ENCODE peak calls at places on chromosomes 6 and 20, in four cellular contexts. F is stomach, O is H1, T is suprapubic skin. A is an unnamed sample.

GRCh38 chr6:39806277-39806676 is 14.1 kb downstream of the DAAM2 start:
- DNase-seq in O (no peak), T (no peak), F (no peak), A (no peak)

GRCh38 chr6:80316655-80317332 is 210.3 kb downstream of the BCKDHB start:
- DNase-seq in F (no peak), T (no peak), O (no peak), A (no peak)

GRCh38 chr6:145829950-145830349 is 15.4 kb upstream of the FBXO30 start:
- DNase-seq in F (no peak), O (no peak), T (no peak), A (no peak)

GRCh38 chr20:32429745-32430360 is 71.7 kb downstream of the ASXL1 start:
- DNase-seq in F (no peak), T (no peak), O (no peak), A (no peak)

GRCh38 chr6:6712258-6712978 is 123.9 kb downstream of the LY86 start:
- DNase-seq in O (no peak), F (peak), T (no peak), A (no peak)

GRCh38 chr20:37430778-37431460 is 85.0 kb downstream of the SRC start:
- DNase-seq in O (no peak), T (no peak), F (no peak), A (no peak)

GRCh38 chr20:22663528-22664025 is 79.2 kb upstream of the FOXA2 start:
- DNase-seq in T (no peak), O (peak), F (no peak), A (no peak)

GRCh38 chr6:170143401-170144150 is 147.3 kb downstream of the DLL1 start:
- DNase-seq in O (no peak), F (peak), T (peak), A (peak)

GRCh38 chr6:167073679-167074274 is 49.1 kb upstream of the CCR6 start:
- DNase-seq in O (no peak), T (no peak), F (no peak), A (no peak)

GRCh38 chr6:35804996-35805736 is at the start of gene LHFPL5:
- DNase-seq in T (no peak), F (peak), O (peak), A (no peak)

GRCh38 chr6:10633216-10633615 is 61.2 kb downstream of the C6orf52 start:
- DNase-seq in O (no peak), T (no peak), F (no peak), A (no peak)

GRCh38 chr6:161292650-161293281 is 18.9 kb upstream of the AGPAT4 start:
- DNase-seq in T (no peak), F (no peak), O (no peak), A (no peak)

GRCh38 chr20:62149532-62150235 is 6.1 kb downstream of the SS18L1 start:
- DNase-seq in O (no peak), T (no peak), F (no peak), A (no peak)

GRCh38 chr20:36360429-36360828 is 54.3 kb downstream of the DLGAP4 start:
- DNase-seq in F (no peak), O (no peak), T (no peak), A (no peak)

GRCh38 chr6:4743026-4743425 is 33.2 kb upstream of the CDYL start:
- DNase-seq in T (no peak), O (no peak), F (no peak), A (no peak)

GRCh38 chr20:44615876-44616603 is 33.7 kb downstream of the PKIG start:
- DNase-seq in O (no peak), T (no peak), F (no peak), A (no peak)

GRCh38 chr6:158468666-158469065 is 91.2 kb upstream of the TMEM181 start:
- DNase-seq in F (no peak), T (no peak), O (no peak), A (no peak)

GRCh38 chr20:3935295-3935955 is 46.2 kb downstream of the PANK2 start:
- DNase-seq in T (no peak), F (no peak), O (no peak), A (peak)

GRCh38 chr6:142878407-142878806 is 66.6 kb downstream of the HIVEP2 start:
- DNase-seq in T (no peak), O (no peak), F (no peak), A (no peak)

GRCh38 chr6:8180327-8181161 is 78.2 kb upstream of the EEF1E1 start:
- DNase-seq in F (no peak), O (no peak), T (no peak), A (no peak)

GRCh38 chr6:105452924-105453756 is 50.3 kb upstream of the PREP start:
- DNase-seq in O (no peak), F (peak), T (peak), A (no peak)

GRCh38 chr6:54194067-54194466 is 82.8 kb downstream of the MLIP start:
- DNase-seq in T (no peak), O (no peak), F (no peak), A (no peak)

GRCh38 chr6:142756215-142756630 is 188.8 kb downstream of the HIVEP2 start:
- DNase-seq in T (no peak), F (no peak), O (no peak), A (no peak)

GRCh38 chr20:49846206-49846807 is 33.7 kb downstream of the SLC9A8 start:
- DNase-seq in F (peak), O (no peak), T (no peak), A (no peak)

GRCh38 chr6:168709034-168709433 is 268.1 kb downstream of the SMOC2 start:
- DNase-seq in F (no peak), O (no peak), T (no peak), A (no peak)

GRCh38 chr20:43691928-43692524 is 25.1 kb downstream of the MYBL2 start:
- DNase-seq in F (peak), O (peak), T (no peak), A (no peak)

GRCh38 chr20:40606237-40606636 is 82.8 kb downstream of the MAFB start:
- DNase-seq in F (no peak), T (no peak), O (no peak), A (no peak)
- H3K4me3 ChIP-seq in F (no peak), T (no peak), O (no peak), A (no peak)

GRCh38 chr6:108186226-108186625 is 20.4 kb downstream of the NR2E1 start:
- DNase-seq in F (peak), T (no peak), O (no peak), A (no peak)
- TF ChIP-seq EP300 in F (no peak), T (no peak), O (no peak), A (no peak)

GRCh38 chr6:1316482-1317220 is 4.8 kb downstream of the FOXQ1 start:
- DNase-seq in T (no peak), F (peak), O (peak), A (no peak)
- H3K4me3 ChIP-seq in T (peak), F (peak), O (peak), A (peak)

DNA sequence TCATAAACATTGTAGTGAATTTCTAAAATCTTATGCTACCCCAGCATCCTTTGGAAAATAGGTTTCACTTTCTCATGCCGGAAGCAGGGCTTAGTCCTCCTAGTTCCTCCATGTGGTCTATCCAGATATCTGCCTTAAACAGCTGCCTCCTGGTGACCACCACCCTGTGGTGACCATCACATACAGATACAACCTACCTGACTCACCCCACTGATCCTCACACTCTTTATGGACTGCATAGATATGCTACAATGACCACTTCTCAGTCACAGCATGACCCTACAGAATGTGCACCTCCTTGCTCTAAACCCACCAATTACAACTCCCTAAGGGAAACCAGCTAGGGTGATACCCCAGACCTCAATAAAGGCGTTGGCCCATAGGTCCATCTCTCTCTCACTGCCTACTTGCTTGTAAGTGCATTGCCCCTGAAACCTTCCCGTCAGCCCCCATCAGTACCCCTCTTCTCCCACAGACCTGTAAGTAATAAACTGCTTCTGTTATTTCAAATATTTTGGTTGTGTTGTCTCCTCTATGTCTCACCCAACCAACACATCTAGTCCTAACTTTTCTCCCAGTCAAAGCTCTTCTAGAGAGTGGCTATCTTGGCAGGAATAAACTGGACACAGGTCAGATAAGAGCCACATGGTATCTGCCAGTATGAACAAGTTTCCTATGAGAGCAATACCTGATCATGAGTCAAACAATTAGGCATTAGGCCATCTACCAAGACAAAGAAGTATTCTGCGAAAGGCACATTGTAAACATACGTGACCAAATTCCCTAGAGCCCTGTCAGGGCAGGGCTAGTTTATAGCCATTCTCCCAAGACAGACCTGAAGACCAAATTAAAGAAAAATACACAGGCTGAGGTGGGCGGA is 39.4 kb upstream of the PLEKHG1 start:
- DNase-seq in F (no peak), T (no peak), O (no peak), A (no peak)
- TF ChIP-seq EP300 in F (no peak), T (no peak), O (no peak), A (no peak)

DNA sequence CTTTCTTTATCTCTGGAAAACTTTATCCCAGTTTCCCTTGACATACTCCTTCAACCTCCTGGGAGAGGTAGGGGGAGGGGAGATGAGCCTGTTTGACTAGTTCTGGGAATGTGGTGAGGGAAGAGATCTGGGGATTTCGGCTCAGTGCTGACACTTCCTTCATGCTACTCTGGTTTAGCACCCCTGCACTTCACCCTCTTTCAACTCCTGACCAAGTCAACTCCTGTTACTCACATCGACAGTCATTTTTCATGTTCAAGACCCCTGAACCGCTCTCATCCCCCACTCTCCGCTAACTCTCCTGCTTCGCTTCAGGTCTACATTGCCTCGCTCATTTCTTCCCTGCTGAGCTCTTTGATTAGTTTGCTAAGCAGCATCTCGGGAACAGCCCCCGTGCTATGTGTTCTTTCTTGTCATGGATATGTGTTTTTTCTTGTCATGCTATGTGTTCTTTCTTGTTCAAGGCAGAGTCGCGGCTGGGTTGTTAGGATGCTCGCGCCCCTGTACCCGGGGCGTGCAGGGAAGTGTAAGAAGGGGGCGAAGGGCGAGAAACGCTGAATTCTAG is 16.6 kb upstream of the TRIM27 start:
- DNase-seq in F (no peak), T (peak), O (peak), A (peak)
- H3K4me3 ChIP-seq in F (peak), T (peak), O (peak), A (peak)

GRCh38 chr6:12014873-12015149 is 2.7 kb downstream of the HIVEP1 start:
- DNase-seq in O (no peak), F (no peak), T (no peak), A (no peak)

GRCh38 chr6:12014027-12014872 is 2.1 kb downstream of the HIVEP1 start:
- DNase-seq in F (no peak), T (no peak), O (no peak), A (no peak)

GRCh38 chr6:12012566-12013367 is 655 bp downstream of the HIVEP1 start:
- DNase-seq in O (peak), T (peak), F (peak), A (peak)

GRCh38 chr6:12012231-12012565 is at the start of gene HIVEP1:
- DNase-seq in T (peak), O (no peak), F (peak), A (peak)

DNA sequence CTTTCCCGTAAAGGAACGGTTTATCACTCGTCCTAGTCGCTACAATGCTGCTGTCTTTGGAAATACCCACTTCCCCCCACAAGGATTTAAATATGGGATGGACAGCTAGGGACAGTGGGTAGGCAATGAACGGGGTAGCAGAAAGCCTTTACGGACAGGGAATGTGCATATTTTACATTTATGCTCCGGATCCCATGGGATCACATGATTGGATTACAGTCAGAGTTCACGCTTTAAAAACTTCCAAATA is 1.2 kb downstream of the HIVEP1 start:
- DNase-seq in F (no peak), T (no peak), O (no peak), A (no peak)
- TF ChIP-seq EP300 in F (no peak), T (no peak), O (no peak), A (no peak)

GRCh38 chr6:31114970-31115849 is 610 bp downstream of the PSORS1C1 start:
- DNase-seq in O (no peak), F (no peak), T (no peak), A (no peak)
- H3K4me3 ChIP-seq in O (no peak), F (peak), T (peak), A (peak)

GRCh38 chr6:27479319-27480182 is 6.6 kb upstream of the ZNF184 start:
- DNase-seq in F (peak), T (peak), O (peak), A (peak)
- TF ChIP-seq EP300 in F (no peak), T (no peak), O (no peak), A (no peak)

DNA sequence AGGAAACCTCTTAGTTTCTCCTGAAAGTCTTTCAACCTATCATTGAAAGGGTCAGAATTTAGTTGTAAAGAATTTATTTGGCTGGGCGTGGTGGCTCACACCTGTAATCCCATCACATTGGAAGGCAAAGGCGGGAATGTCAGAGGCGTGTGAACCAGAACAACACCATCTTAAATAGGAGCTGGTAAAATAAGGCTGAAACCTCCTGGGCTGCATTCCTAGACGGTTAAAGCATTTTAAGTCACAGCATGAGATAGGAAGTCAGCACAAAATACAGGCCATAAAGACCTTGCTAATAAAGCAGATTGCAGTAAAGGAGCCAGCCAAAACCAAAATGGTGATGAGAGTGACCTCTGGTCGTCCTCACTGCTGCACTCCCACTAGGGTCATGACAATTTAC is 29.6 kb downstream of the OR2B2 start:
- DNase-seq in F (no peak), O (no peak), T (no peak), A (no peak)
- H3K4me3 ChIP-seq in F (no peak), O (no peak), T (no peak), A (no peak)

GRCh38 chr6:43805695-43806040 is 35.7 kb downstream of the VEGFA start:
- DNase-seq in T (no peak), F (no peak), O (no peak), A (no peak)

GRCh38 chr6:43807228-43808061 is 37.4 kb downstream of the VEGFA start:
- DNase-seq in O (no peak), T (no peak), F (no peak), A (no peak)

GRCh38 chr6:43806758-43807227 is 36.8 kb downstream of the VEGFA start:
- DNase-seq in O (no peak), T (no peak), F (no peak), A (no peak)

GRCh38 chr6:43804550-43805223 is 34.7 kb downstream of the VEGFA start:
- DNase-seq in O (no peak), T (no peak), F (peak), A (no peak)

DNA sequence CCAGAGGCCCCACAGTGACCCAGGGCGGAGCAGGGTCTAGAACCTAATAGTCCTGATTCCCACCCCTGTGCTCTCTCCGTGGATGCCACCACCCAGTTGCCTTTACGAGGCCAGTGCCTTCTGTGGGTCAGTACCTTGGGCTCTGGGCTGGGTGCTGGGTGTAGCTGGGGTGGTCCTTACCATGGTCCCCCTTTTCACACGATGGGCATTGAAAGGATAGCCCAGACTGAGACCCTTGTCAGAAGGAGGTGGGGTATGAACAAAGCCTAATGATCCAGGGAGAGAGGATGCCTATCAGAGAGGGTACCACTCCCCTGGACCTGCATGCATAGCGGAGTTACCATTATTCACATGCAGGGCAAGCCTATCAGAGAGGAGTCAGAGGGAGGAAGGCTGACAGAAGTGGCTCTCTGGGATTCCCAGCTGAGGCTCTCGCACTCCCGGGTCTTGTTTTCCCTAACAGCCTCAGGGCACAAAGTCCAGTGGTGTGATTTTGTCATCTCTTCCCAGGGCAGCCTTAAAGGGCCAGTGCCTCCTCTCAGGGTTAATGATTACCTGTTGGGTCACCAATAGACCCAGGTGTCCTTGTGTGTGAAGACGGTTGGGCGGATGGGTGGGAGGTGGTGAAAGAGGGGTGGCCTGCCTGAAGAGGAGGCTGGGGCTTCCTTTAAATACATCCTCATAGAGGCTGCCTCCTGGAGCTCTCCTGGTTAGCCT is 36.2 kb downstream of the VEGFA start:
- DNase-seq in T (no peak), F (peak), O (no peak), A (no peak)
- TF ChIP-seq EP300 in T (no peak), F (no peak), O (no peak), A (no peak)